ENCODE peak calls at places on chromosomes 6 and 20, in seven cellular contexts. E is fibroblast of lung, N is mucosa of gallbladder, V is SK-N-DZ, Y is KBM-7, S is foreskin fibroblast, F is hippocampal formation. B is an unnamed sample.

GRCh38 chr20:57649617-57650015 is 29.4 kb upstream of the ZBP1 start:
- DNase-seq in Y (no peak), F (no peak), E (no peak), S (no peak), N (no peak), V (no peak), B (no peak)

GRCh38 chr20:11453430-11453829 is 464.3 kb upstream of the BTBD3 start:
- DNase-seq in Y (no peak), F (no peak), N (no peak), E (peak), V (no peak), S (peak), B (no peak)

GRCh38 chr6:90230547-90231240 is 65.9 kb downstream of the BACH2 start:
- DNase-seq in S (no peak), N (no peak), Y (no peak), E (peak), F (no peak), V (no peak), B (no peak)

GRCh38 chr6:132132420-132132819 is 181.2 kb upstream of the CCN2 start:
- DNase-seq in F (no peak), S (peak), V (no peak), Y (no peak), E (peak), N (no peak), B (no peak)

GRCh38 chr20:43514062-43514971 is 6.8 kb downstream of the L3MBTL1 start:
- DNase-seq in F (peak), N (peak), Y (no peak), V (peak), E (peak), S (peak), B (peak)

GRCh38 chr6:163743796-163744195 is 329.3 kb downstream of the QKI start:
- DNase-seq in E (no peak), N (no peak), S (no peak), Y (no peak), V (no peak), F (no peak), B (no peak)

GRCh38 chr6:23173231-23173630 is 603.9 kb downstream of the HDGFL1 start:
- DNase-seq in Y (peak), E (peak), S (peak), N (no peak), V (no peak), F (no peak), B (no peak)

GRCh38 chr6:154930490-154930889 is 64.6 kb upstream of the TIAM2 start:
- DNase-seq in E (no peak), N (no peak), S (no peak), Y (no peak), V (peak), F (no peak), B (no peak)

GRCh38 chr20:4592316-4593148 is 129.2 kb upstream of the PRND start:
- DNase-seq in F (no peak), V (peak), N (peak), E (peak), Y (peak), S (peak), B (peak)

GRCh38 chr20:41365785-41366545 is 653 bp downstream of the EMILIN3 start:
- DNase-seq in F (no peak), S (peak), Y (no peak), V (no peak), N (no peak), E (no peak), B (peak)

GRCh38 chr6:16311763-16312162 is 73.4 kb downstream of the GMPR start:
- DNase-seq in N (no peak), S (no peak), F (no peak), Y (no peak), E (no peak), V (no peak), B (no peak)

GRCh38 chr6:148154648-148155047 is 188.0 kb upstream of the SASH1 start:
- DNase-seq in F (no peak), V (no peak), Y (no peak), S (no peak), E (no peak), N (no peak), B (no peak)

GRCh38 chr6:143912671-143913070 is 48.4 kb downstream of the ZC2HC1B start:
- DNase-seq in N (no peak), V (no peak), S (no peak), Y (no peak), E (no peak), F (no peak), B (no peak)

GRCh38 chr6:41636803-41637178 is 1.5 kb upstream of the MDFI start:
- DNase-seq in E (peak), S (no peak), Y (no peak), V (no peak), N (peak), F (no peak), B (peak)

GRCh38 chr6:45212976-45213375 is 115.2 kb upstream of the RUNX2 start:
- DNase-seq in Y (peak), S (no peak), E (peak), F (no peak), V (no peak), N (no peak), B (no peak)

GRCh38 chr6:158725704-158726103 is 75.8 kb downstream of the SYTL3 start:
- DNase-seq in N (no peak), F (no peak), S (no peak), E (no peak), V (no peak), Y (no peak), B (no peak)

GRCh38 chr6:73309784-73310502 is 44.1 kb downstream of the DPPA5 start:
- DNase-seq in Y (peak), S (peak), F (peak), E (peak), N (peak), V (peak), B (peak)

GRCh38 chr6:12013368-12013617 is 1.2 kb downstream of the HIVEP1 start:
- DNase-seq in F (no peak), N (no peak), S (no peak), V (no peak), E (no peak), Y (no peak), B (no peak)

GRCh38 chr6:83153958-83154357 is 39.1 kb downstream of the PGM3 start:
- DNase-seq in V (no peak), N (no peak), Y (no peak), F (no peak), E (peak), S (peak), B (no peak)